ENCODE peak calls at places on chromosomes 6 and 20, in five cellular contexts. One of them, this sample, is unnamed.

GRCh38 chr20:38991814-38992593 is 29.9 kb downstream of the DHX35 start:
- DNase-seq in activated effector memory CD4-positive, alpha-beta T cell treated with anti-CD3 and anti-CD28 coated beads, Interleukin-2, amount 50 U/mL, for 16 hours: no peak
- DNase-seq in endodermal cell: no peak
- DNase-seq in GM04504: no peak
- DNase-seq in AG04449: no peak
- DNase-seq in this sample: no peak

GRCh38 chr20:51494241-51495110 is 48.0 kb downstream of the NFATC2 start:
- DNase-seq in AG04449: no peak
- DNase-seq in GM04504: no peak
- DNase-seq in endodermal cell: no peak
- DNase-seq in activated effector memory CD4-positive, alpha-beta T cell treated with anti-CD3 and anti-CD28 coated beads, Interleukin-2, amount 50 U/mL, for 16 hours: peak; percentile 73
- DNase-seq in this sample: no peak

GRCh38 chr20:58330692-58331091 is 21.2 kb downstream of the RAB22A start:
- DNase-seq in activated effector memory CD4-positive, alpha-beta T cell treated with anti-CD3 and anti-CD28 coated beads, Interleukin-2, amount 50 U/mL, for 16 hours: no peak
- DNase-seq in AG04449: no peak
- DNase-seq in GM04504: no peak
- DNase-seq in endodermal cell: no peak
- DNase-seq in this sample: no peak

GRCh38 chr6:17086469-17086868 is 15.4 kb upstream of the STMND1 start:
- DNase-seq in GM04504: peak; percentile 65
- DNase-seq in AG04449: peak; percentile 24
- DNase-seq in endodermal cell: peak; percentile 60
- DNase-seq in activated effector memory CD4-positive, alpha-beta T cell treated with anti-CD3 and anti-CD28 coated beads, Interleukin-2, amount 50 U/mL, for 16 hours: no peak
- DNase-seq in this sample: peak; percentile 40

GRCh38 chr6:111148110-111148509 is 60.8 kb downstream of the SLC16A10 start:
- DNase-seq in AG04449: no peak
- DNase-seq in endodermal cell: no peak
- DNase-seq in activated effector memory CD4-positive, alpha-beta T cell treated with anti-CD3 and anti-CD28 coated beads, Interleukin-2, amount 50 U/mL, for 16 hours: no peak
- DNase-seq in GM04504: no peak
- DNase-seq in this sample: no peak

GRCh38 chr6:74715362-74716068 is 490.3 kb downstream of the COL12A1 start:
- DNase-seq in AG04449: peak; percentile 26
- DNase-seq in activated effector memory CD4-positive, alpha-beta T cell treated with anti-CD3 and anti-CD28 coated beads, Interleukin-2, amount 50 U/mL, for 16 hours: no peak
- DNase-seq in GM04504: no peak
- DNase-seq in endodermal cell: no peak
- DNase-seq in this sample: no peak

GRCh38 chr20:64113796-64114355 is 6.5 kb upstream of the NPBWR2 start:
- DNase-seq in activated effector memory CD4-positive, alpha-beta T cell treated with anti-CD3 and anti-CD28 coated beads, Interleukin-2, amount 50 U/mL, for 16 hours: peak; percentile 50
- DNase-seq in GM04504: no peak
- DNase-seq in AG04449: no peak
- DNase-seq in endodermal cell: peak; percentile 36
- DNase-seq in this sample: no peak

GRCh38 chr6:159282351-159282750 is 113.2 kb downstream of the FNDC1 start:
- DNase-seq in GM04504: no peak
- DNase-seq in activated effector memory CD4-positive, alpha-beta T cell treated with anti-CD3 and anti-CD28 coated beads, Interleukin-2, amount 50 U/mL, for 16 hours: no peak
- DNase-seq in AG04449: no peak
- DNase-seq in endodermal cell: no peak
- DNase-seq in this sample: no peak

GRCh38 chr6:119348308-119349040 is 1.1 kb downstream of the MAN1A1 start:
- DNase-seq in endodermal cell: peak; percentile 83
- DNase-seq in AG04449: no peak
- DNase-seq in activated effector memory CD4-positive, alpha-beta T cell treated with anti-CD3 and anti-CD28 coated beads, Interleukin-2, amount 50 U/mL, for 16 hours: peak; percentile 77
- DNase-seq in GM04504: no peak
- DNase-seq in this sample: no peak

GRCh38 chr20:5996765-5997164 is 46.3 kb downstream of the MCM8 start:
- DNase-seq in endodermal cell: no peak
- DNase-seq in AG04449: no peak
- DNase-seq in GM04504: no peak
- DNase-seq in activated effector memory CD4-positive, alpha-beta T cell treated with anti-CD3 and anti-CD28 coated beads, Interleukin-2, amount 50 U/mL, for 16 hours: peak; percentile 67
- DNase-seq in this sample: no peak

GRCh38 chr6:119865466-119866350 is 516.1 kb upstream of the MAN1A1 start:
- DNase-seq in AG04449: no peak
- DNase-seq in activated effector memory CD4-positive, alpha-beta T cell treated with anti-CD3 and anti-CD28 coated beads, Interleukin-2, amount 50 U/mL, for 16 hours: no peak
- DNase-seq in endodermal cell: no peak
- DNase-seq in GM04504: no peak
- DNase-seq in this sample: peak; percentile 1

GRCh38 chr20:60331688-60332300 is 373.6 kb downstream of the CDH26 start:
- DNase-seq in GM04504: no peak
- DNase-seq in activated effector memory CD4-positive, alpha-beta T cell treated with anti-CD3 and anti-CD28 coated beads, Interleukin-2, amount 50 U/mL, for 16 hours: no peak
- DNase-seq in endodermal cell: no peak
- DNase-seq in AG04449: no peak
- DNase-seq in this sample: no peak

GRCh38 chr6:144559865-144560603 is 274.9 kb downstream of the UTRN start:
- DNase-seq in activated effector memory CD4-positive, alpha-beta T cell treated with anti-CD3 and anti-CD28 coated beads, Interleukin-2, amount 50 U/mL, for 16 hours: peak; percentile 68
- DNase-seq in GM04504: no peak
- DNase-seq in endodermal cell: no peak
- DNase-seq in AG04449: no peak
- DNase-seq in this sample: no peak

GRCh38 chr20:24160563-24161355 is 172.2 kb upstream of the GGTLC1 start:
- DNase-seq in AG04449: peak; percentile 37
- DNase-seq in GM04504: peak; percentile 10
- DNase-seq in activated effector memory CD4-positive, alpha-beta T cell treated with anti-CD3 and anti-CD28 coated beads, Interleukin-2, amount 50 U/mL, for 16 hours: no peak
- DNase-seq in endodermal cell: peak; percentile 84
- DNase-seq in this sample: peak; percentile 16

GRCh38 chr6:34055223-34055933 is 90.5 kb downstream of the GRM4 start:
- DNase-seq in AG04449: no peak
- DNase-seq in GM04504: no peak
- DNase-seq in activated effector memory CD4-positive, alpha-beta T cell treated with anti-CD3 and anti-CD28 coated beads, Interleukin-2, amount 50 U/mL, for 16 hours: peak; percentile 85
- DNase-seq in endodermal cell: peak; percentile 92
- DNase-seq in this sample: no peak